ENCODE peak calls at places on chromosome 2, in seven cellular contexts. B is heart right ventricle; A is HCT116; C is dorsolateral prefrontal cortex; I is stimulated activated CD8-positive, alpha-beta memory T cell treated with anti-CD3 and anti-CD28 coated beads, Interleukin-15, amount 100 ng/mL, for 1 hour; F is HFF-Myc; X is activated effector memory CD4-positive, alpha-beta T cell treated with Interleukin-2 at 50 U/mL for 16 hours. P is an unnamed sample.

GRCh38 chr2:223811757-223812156 is 25.6 kb downstream of the AP1S3 start:
- DNase-seq in B (no peak), A (no peak), C (no peak), I (no peak), F (no peak), X (no peak), P (no peak)

GRCh38 chr2:112482309-112483046 is 522 bp downstream of the TTL start:
- DNase-seq in B (peak; percentile 42), A (no peak), C (peak; percentile 61), I (no peak), F (no peak), X (peak; percentile 9), P (no peak)

GRCh38 chr2:202736826-202737225 is 102.1 kb downstream of the FAM117B start:
- DNase-seq in B (no peak), A (no peak), C (no peak), I (no peak), F (no peak), X (no peak), P (no peak)

GRCh38 chr2:229419158-229419557 is 148.1 kb upstream of the PID1 start:
- DNase-seq in B (no peak), A (no peak), C (no peak), I (no peak), F (no peak), X (no peak), P (no peak)

GRCh38 chr2:67329951-67330350 is 67.2 kb upstream of the ETAA1 start:
- DNase-seq in B (no peak), A (no peak), C (no peak), I (no peak), F (no peak), X (no peak), P (no peak)

GRCh38 chr2:239824051-239824694 is 201.0 kb downstream of the NDUFA10 start:
- DNase-seq in B (no peak), A (peak; percentile 85), C (peak; percentile 38), I (no peak), F (no peak), X (no peak), P (no peak)

GRCh38 chr2:227035678-227036077 is 128.3 kb downstream of the COL4A4 start:
- DNase-seq in B (no peak), A (no peak), C (no peak), I (no peak), F (no peak), X (no peak), P (no peak)

GRCh38 chr2:241002275-241003046 is 4.0 kb downstream of the SNED1 start:
- DNase-seq in B (no peak), A (no peak), C (no peak), I (no peak), F (no peak), X (no peak), P (no peak)

GRCh38 chr2:174561283-174562275 is 36.0 kb downstream of the WIPF1 start:
- DNase-seq in B (peak; percentile 76), A (no peak), C (peak; percentile 82), I (no peak), F (no peak), X (no peak), P (no peak)

GRCh38 chr2:216034065-216034464 is 20.7 kb upstream of the MREG start:
- DNase-seq in B (peak; percentile 44), A (peak; percentile 54), C (peak; percentile 73), I (peak; percentile 64), F (peak; percentile 56), X (peak; percentile 60), P (peak; percentile 56)

GRCh38 chr2:15726321-15727057 is 134.8 kb downstream of the DDX1 start:
- DNase-seq in B (no peak), A (no peak), C (no peak), I (no peak), F (no peak), X (no peak), P (no peak)

GRCh38 chr2:28226558-28226957 is 166.1 kb upstream of the FOSL2 start:
- DNase-seq in B (no peak), A (no peak), C (no peak), I (no peak), F (no peak), X (no peak), P (no peak)

GRCh38 chr2:627926-628560 is 49.2 kb downstream of the TMEM18 start:
- DNase-seq in B (no peak), A (no peak), C (no peak), I (no peak), F (no peak), X (no peak), P (no peak)

GRCh38 chr2:130241041-130241707 is 42.9 kb upstream of the TUBA3E start:
- DNase-seq in B (no peak), A (peak; percentile 96), C (no peak), I (no peak), F (no peak), X (no peak), P (peak; percentile 85)

GRCh38 chr2:210475726-210476125 is 833 bp downstream of the LANCL1 start:
- DNase-seq in B (no peak), A (no peak), C (no peak), I (no peak), F (no peak), X (no peak), P (no peak)

GRCh38 chr2:64189167-64189566 is 44.9 kb upstream of the PELI1 start:
- DNase-seq in B (no peak), A (no peak), C (no peak), I (no peak), F (no peak), X (no peak), P (no peak)

GRCh38 chr2:216991563-216991962 is 131.7 kb upstream of the TNP1 start:
- DNase-seq in B (peak; percentile 46), A (no peak), C (no peak), I (no peak), F (no peak), X (no peak), P (no peak)

GRCh38 chr2:47357475-47357874 is 45.5 kb upstream of the MSH2 start:
- DNase-seq in B (no peak), A (no peak), C (no peak), I (no peak), F (no peak), X (no peak), P (no peak)

GRCh38 chr2:224994221-224994843 is 47.9 kb downstream of the DOCK10 start:
- DNase-seq in B (no peak), A (no peak), C (no peak), I (no peak), F (no peak), X (no peak), P (no peak)

GRCh38 chr2:112994648-112995047 is 10.6 kb upstream of the IL36A start:
- DNase-seq in B (no peak), A (no peak), C (no peak), I (no peak), F (no peak), X (no peak), P (no peak)

GRCh38 chr2:216492951-216493685 is 5.5 kb upstream of the RPL37A start:
- DNase-seq in B (no peak), A (no peak), C (no peak), I (no peak), F (no peak), X (no peak), P (no peak)

GRCh38 chr2:227717687-227718567 is at the start of gene SLC19A3:
- DNase-seq in B (peak; percentile 83), A (no peak), C (peak; percentile 77), I (no peak), F (peak; percentile 4), X (no peak), P (no peak)

GRCh38 chr2:77831471-77831870 is 309.3 kb upstream of the LRRTM4 start:
- DNase-seq in B (no peak), A (no peak), C (no peak), I (no peak), F (no peak), X (no peak), P (no peak)

GRCh38 chr2:223203971-223204370 is 152.0 kb downstream of the KCNE4 start:
- DNase-seq in B (no peak), A (no peak), C (no peak), I (no peak), F (peak; percentile 35), X (no peak), P (no peak)

GRCh38 chr2:171225302-171225980 is 64.7 kb upstream of the TLK1 start:
- DNase-seq in B (no peak), A (peak; percentile 88), C (no peak), I (no peak), F (peak; percentile 89), X (no peak), P (peak; percentile 94)

GRCh38 chr2:130875935-130876334 is 39.2 kb downstream of the ARHGEF4 start:
- DNase-seq in B (no peak), A (no peak), C (no peak), I (no peak), F (no peak), X (no peak), P (no peak)

GRCh38 chr2:150296795-150297546 is 190.5 kb downstream of the RND3 start:
- DNase-seq in B (no peak), A (no peak), C (no peak), I (no peak), F (no peak), X (no peak), P (no peak)

GRCh38 chr2:219225350-219225749 is 4.1 kb downstream of the ATG9A start:
- DNase-seq in B (no peak), A (no peak), C (no peak), I (no peak), F (no peak), X (no peak), P (no peak)

GRCh38 chr2:85528355-85528754 is 10.6 kb upstream of the MAT2A start:
- DNase-seq in B (no peak), A (no peak), C (no peak), I (no peak), F (no peak), X (no peak), P (no peak)

GRCh38 chr2:149064365-149064841 is 25.9 kb downstream of the LYPD6B start:
- DNase-seq in B (no peak), A (no peak), C (no peak), I (no peak), F (no peak), X (no peak), P (no peak)

GRCh38 chr2:231189571-231190495 is 8.6 kb upstream of the ARMC9 start:
- DNase-seq in B (peak; percentile 50), A (no peak), C (no peak), I (no peak), F (no peak), X (no peak), P (no peak)

GRCh38 chr2:3475771-3476170 is 43.6 kb downstream of the ADI1 start:
- DNase-seq in B (no peak), A (no peak), C (no peak), I (no peak), F (no peak), X (no peak), P (no peak)

P was measured in SW 1271.